ENCODE peak calls at places on chromosomes 7 and 10, in six cellular contexts. Z is aorta, F is spleen, B is prostate gland, J is HCT116, R is psoas muscle. Y is an unnamed sample. For H3K4me1, the result is how much of the 10 kb centered on the place peaks cover.

GRCh38 chr10:35433851-35434426 is 97.6 kb downstream of the CCNY start:
- DNase-seq in B (no peak), J (no peak), R (no peak), F (no peak), Z (no peak), Y (no peak)

GRCh38 chr10:69497611-69498390 is 46.5 kb downstream of the TSPAN15 start:
- DNase-seq in J (no peak), R (no peak), F (peak), B (no peak), Z (peak), Y (no peak)

GRCh38 chr7:25624837-25625236 is 396.6 kb upstream of the NPVF start:
- DNase-seq in R (no peak), Z (no peak), B (no peak), F (no peak), J (no peak), Y (no peak)

GRCh38 chr7:24801910-24802699 is 44.8 kb upstream of the GSDME start:
- DNase-seq in J (no peak), B (no peak), F (no peak), R (no peak), Z (no peak), Y (no peak)

GRCh38 chr10:53233759-53234158 is 461.2 kb upstream of the MBL2 start:
- DNase-seq in F (no peak), J (no peak), B (no peak), R (no peak), Z (no peak), Y (no peak)

GRCh38 chr7:128881458-128882125 is 18.9 kb downstream of the ATP6V1F start:
- DNase-seq in B (no peak), Z (peak), F (peak), R (no peak), J (no peak), Y (no peak)

GRCh38 chr7:95822717-95823116 is 50.4 kb downstream of the DYNC1I1 start:
- DNase-seq in R (no peak), B (no peak), J (no peak), F (no peak), Z (no peak), Y (no peak)

GRCh38 chr7:43639858-43640491 is 57.1 kb downstream of the STK17A start:
- DNase-seq in Z (no peak), R (no peak), F (no peak), B (no peak), J (no peak), Y (no peak)

GRCh38 chr7:123725586-123726171 is 23.1 kb downstream of the WASL start:
- DNase-seq in R (no peak), B (no peak), J (no peak), Z (no peak), F (no peak), Y (no peak)

GRCh38 chr7:151116603-151117002 is 30.3 kb downstream of the AGAP3 start:
- DNase-seq in J (no peak), F (no peak), R (no peak), B (no peak), Z (no peak), Y (no peak)

GRCh38 chr10:44333511-44333910 is 51.4 kb downstream of the CXCL12 start:
- DNase-seq in B (no peak), Z (no peak), J (no peak), F (no peak), R (no peak), Y (no peak)

GRCh38 chr7:110317699-110318265 is 773.1 kb upstream of the LRRN3 start:
- DNase-seq in F (no peak), R (no peak), B (no peak), Z (no peak), J (peak), Y (no peak)

GRCh38 chr10:75018233-75018632 is 93.2 kb upstream of the SAMD8 start:
- DNase-seq in Z (no peak), F (no peak), R (no peak), J (no peak), B (no peak), Y (no peak)
- H3K4me1 ChIP-seq in Z (under half), F (half or more), R (under half), J (under half), B (under half), Y (under half)

GRCh38 chr10:32446701-32447406 is 914 bp downstream of the CCDC7 start:
- DNase-seq in F (no peak), J (peak), Z (no peak), B (no peak), R (no peak), Y (no peak)

GRCh38 chr10:32445740-32446615 is at the start of gene CCDC7:
- DNase-seq in R (peak), F (peak), J (peak), B (peak), Z (peak), Y (peak)

GRCh38 chr10:32445036-32445435 is 904 bp upstream of the CCDC7 start:
- DNase-seq in J (no peak), R (no peak), Z (no peak), F (peak), B (no peak), Y (no peak)
- H3K4me3 ChIP-seq in J (peak), R (peak), Z (no peak), F (peak), B (no peak), Y (peak)

GRCh38 chr7:139915301-139915863 is 86.3 kb downstream of the TBXAS1 start:
- DNase-seq in R (no peak), B (no peak), Z (peak), J (no peak), F (no peak), Y (no peak)

GRCh38 chr7:139916717-139917395 is 87.8 kb downstream of the TBXAS1 start:
- DNase-seq in B (no peak), R (no peak), Z (no peak), J (no peak), F (no peak), Y (no peak)

GRCh38 chr7:139914861-139915300 is 85.8 kb downstream of the TBXAS1 start:
- DNase-seq in Z (no peak), F (no peak), B (no peak), J (no peak), R (no peak), Y (no peak)

GRCh38 chr7:139914306-139914747 is 85.3 kb downstream of the TBXAS1 start:
- DNase-seq in B (no peak), Z (peak), J (no peak), R (no peak), F (no peak), Y (no peak)

GRCh38 chr7:139915864-139916716 is 87.0 kb downstream of the TBXAS1 start:
- DNase-seq in B (peak), R (peak), Z (peak), F (no peak), J (peak), Y (peak)
- H3K4me1 ChIP-seq in B (under half), R (under half), Z (under half), F (under half), J (under half), Y (under half)

GRCh38 chr10:24900888-24901685 is 51.3 kb downstream of the PRTFDC1 start:
- DNase-seq in J (no peak), Z (no peak), F (no peak), B (no peak), R (no peak), Y (no peak)
- H3K4me3 ChIP-seq in J (no peak), Z (no peak), F (no peak), B (no peak), R (no peak), Y (no peak)

DNA sequence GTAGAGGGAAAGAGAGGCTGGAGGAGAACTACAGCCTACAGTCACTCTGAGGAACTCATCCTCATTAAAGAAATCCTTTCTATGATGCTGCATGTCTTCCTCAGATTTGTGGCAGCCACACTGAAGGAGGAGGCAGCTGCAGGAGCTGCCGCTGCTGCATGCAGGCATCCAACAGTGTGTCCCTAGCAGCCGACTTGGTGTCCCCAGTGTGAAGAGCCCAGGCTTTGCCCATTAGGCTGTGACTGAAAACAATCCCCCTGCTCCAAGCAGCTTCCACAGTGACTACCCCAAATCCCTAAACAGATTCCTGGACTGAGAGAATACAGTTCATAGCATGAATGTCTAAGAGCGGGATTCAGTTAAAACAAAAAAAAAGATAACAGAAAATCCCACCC is 23.1 kb downstream of the SKIDA1 start:
- DNase-seq in B (no peak), J (no peak), F (no peak), R (no peak), Z (no peak), Y (no peak)
- H3K4me1 ChIP-seq in B (under half), J (under half), F (under half), R (under half), Z (under half), Y (under half)

DNA sequence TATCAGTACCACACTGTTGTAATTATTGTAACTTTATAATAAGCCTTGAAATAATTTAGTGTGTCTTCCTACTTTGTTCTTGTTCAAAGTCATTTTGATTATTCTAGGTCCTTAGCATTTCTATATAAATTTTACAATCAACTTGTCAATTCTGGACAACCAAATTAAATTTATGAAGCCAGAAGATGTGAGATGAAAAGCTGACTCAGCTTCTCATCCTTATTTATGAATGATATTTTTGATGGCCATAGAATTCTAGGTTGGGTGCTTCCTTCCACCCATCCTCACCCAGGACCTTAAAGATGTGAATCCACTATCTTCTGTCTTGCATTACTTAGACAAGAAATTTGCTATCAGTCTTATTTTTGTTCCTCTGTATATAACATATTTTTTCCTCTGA is 261.1 kb downstream of the GFRA1 start:
- DNase-seq in J (no peak), F (no peak), B (no peak), R (no peak), Z (no peak), Y (no peak)
- H3K4me3 ChIP-seq in J (no peak), F (no peak), B (no peak), R (no peak), Z (no peak), Y (no peak)

GRCh38 chr10:50627896-50628295 is 4.1 kb upstream of the SGMS1 start:
- DNase-seq in R (no peak), Z (no peak), J (no peak), F (no peak), B (no peak), Y (no peak)
- H3K4me1 ChIP-seq in R (under half), Z (under half), J (under half), F (under half), B (under half), Y (under half)

GRCh38 chr7:106987777-106988176 is 56.7 kb upstream of the PRKAR2B start:
- DNase-seq in J (no peak), F (no peak), R (no peak), Z (no peak), B (no peak), Y (no peak)
- H3K4me3 ChIP-seq in J (no peak), F (no peak), R (no peak), Z (no peak), B (no peak), Y (no peak)

DNA sequence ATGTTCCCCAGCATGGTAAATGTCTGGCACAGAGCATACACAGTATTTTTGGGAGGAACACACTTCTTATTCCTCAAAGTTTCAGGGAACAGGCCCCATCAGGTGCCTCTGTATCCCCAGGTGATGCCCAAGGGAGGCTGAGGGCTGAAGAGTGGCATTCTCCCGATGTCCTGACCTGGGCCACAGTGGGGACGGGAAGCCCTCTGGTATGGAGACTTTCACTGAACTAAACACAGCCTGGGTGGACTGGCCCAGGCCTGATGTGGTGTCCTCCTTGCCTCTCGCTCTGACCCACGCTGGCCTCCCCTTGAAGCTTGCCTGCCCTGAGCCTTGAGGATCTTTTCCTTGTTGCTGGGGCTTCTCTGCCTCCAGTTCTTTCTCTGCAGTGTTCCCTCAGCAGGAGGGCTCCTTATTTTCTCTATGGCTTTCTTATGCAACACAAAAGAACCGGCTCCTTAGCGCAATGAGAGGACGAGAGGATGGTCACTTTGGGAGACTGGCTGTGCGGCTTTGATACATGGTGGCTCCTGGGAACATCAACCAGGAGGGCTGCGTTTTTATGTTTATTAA is 157.5 kb upstream of the TNS3 start:
- DNase-seq in R (no peak), B (no peak), J (no peak), F (no peak), Z (no peak), Y (no peak)
- H3K4me1 ChIP-seq in R (under half), B (under half), J (under half), F (under half), Z (under half), Y (under half)